ENCODE peak calls at places on chromosome 12, in nine cellular contexts. E is lower leg skin, H is upper lobe of right lung, J is HCT116, Z is fibroblast of pulmonary artery, Y is heart left ventricle, G is prostate gland, K is IMR-90, T is Karpas-422. U is an unnamed sample.

GRCh38 chr12:28222959-28223662 is 32.9 kb downstream of the CCDC91 start:
- DNase-seq in E (no peak), H (no peak), J (no peak), Z (no peak), Y (no peak), G (no peak), K (no peak), T (peak; percentile 55), U (peak; percentile 20)

GRCh38 chr12:24724765-24725307 is 224.1 kb downstream of the BCAT1 start:
- DNase-seq in E (no peak), H (no peak), J (no peak), Z (no peak), Y (no peak), G (no peak), K (no peak), T (no peak), U (no peak)

GRCh38 chr12:91627225-91627624 is 444.6 kb upstream of the DCN start:
- DNase-seq in E (no peak), H (no peak), J (no peak), Z (no peak), Y (no peak), G (no peak), K (no peak), T (no peak), U (no peak)

GRCh38 chr12:92175961-92176360 is 30.3 kb upstream of the BTG1 start:
- DNase-seq in E (no peak), H (no peak), J (no peak), Z (no peak), Y (no peak), G (no peak), K (no peak), T (no peak), U (no peak)

GRCh38 chr12:132056959-132057358 is 87.2 kb downstream of the DDX51 start:
- DNase-seq in E (no peak), H (no peak), J (no peak), Z (no peak), Y (no peak), G (no peak), K (no peak), T (no peak), U (no peak)

GRCh38 chr12:47837190-47838171 is 17.8 kb upstream of the HDAC7 start:
- DNase-seq in E (no peak), H (peak; percentile 78), J (peak; percentile 66), Z (peak; percentile 81), Y (peak; percentile 81), G (peak; percentile 66), K (peak; percentile 68), T (peak; percentile 86), U (peak; percentile 63)

GRCh38 chr12:3083949-3084348 is 6.8 kb downstream of the TSPAN9 start:
- DNase-seq in E (no peak), H (no peak), J (no peak), Z (peak; percentile 62), Y (peak; percentile 60), G (no peak), K (no peak), T (no peak), U (no peak)

GRCh38 chr12:58529114-58529665 is 391.1 kb downstream of the LRIG3 start:
- DNase-seq in E (no peak), H (no peak), J (no peak), Z (peak; percentile 46), Y (no peak), G (no peak), K (peak; percentile 86), T (no peak), U (no peak)

GRCh38 chr12:100348657-100349454 is 8.0 kb upstream of the SLC17A8 start:
- DNase-seq in E (no peak), H (no peak), J (peak; percentile 33), Z (peak; percentile 48), Y (no peak), G (no peak), K (peak; percentile 38), T (peak; percentile 67), U (no peak)

GRCh38 chr12:119938049-119938667 is 50.9 kb upstream of the BICDL1 start:
- DNase-seq in E (peak; percentile 32), H (no peak), J (peak; percentile 31), Z (peak; percentile 71), Y (no peak), G (peak; percentile 31), K (peak; percentile 49), T (peak; percentile 86), U (peak; percentile 60)

GRCh38 chr12:100858658-100859057 is 64.1 kb downstream of the ANO4 start:
- DNase-seq in E (no peak), H (no peak), J (no peak), Z (peak; percentile 29), Y (no peak), G (no peak), K (peak; percentile 16), T (no peak), U (no peak)

GRCh38 chr12:62297321-62297720 is 37.1 kb downstream of the USP15 start:
- DNase-seq in E (no peak), H (no peak), J (no peak), Z (no peak), Y (no peak), G (no peak), K (no peak), T (no peak), U (no peak)

GRCh38 chr12:45989277-45989856 is 1.0 kb downstream of the SCAF11 start:
- DNase-seq in E (no peak), H (no peak), J (peak; percentile 28), Z (peak; percentile 41), Y (no peak), G (no peak), K (peak; percentile 26), T (no peak), U (no peak)

GRCh38 chr12:13347241-13348043 is 150.9 kb downstream of the EMP1 start:
- DNase-seq in E (peak; percentile 51), H (no peak), J (peak; percentile 27), Z (peak; percentile 36), Y (no peak), G (no peak), K (peak; percentile 56), T (no peak), U (no peak)

GRCh38 chr12:131153016-131153415 is 199.3 kb downstream of the ADGRD1 start:
- DNase-seq in E (no peak), H (no peak), J (no peak), Z (no peak), Y (no peak), G (no peak), K (no peak), T (no peak), U (no peak)

GRCh38 chr12:132246997-132247717 is 82.2 kb downstream of the GALNT9 start:
- DNase-seq in E (no peak), H (no peak), J (no peak), Z (no peak), Y (peak; percentile 31), G (no peak), K (no peak), T (no peak), U (no peak)

DNA sequence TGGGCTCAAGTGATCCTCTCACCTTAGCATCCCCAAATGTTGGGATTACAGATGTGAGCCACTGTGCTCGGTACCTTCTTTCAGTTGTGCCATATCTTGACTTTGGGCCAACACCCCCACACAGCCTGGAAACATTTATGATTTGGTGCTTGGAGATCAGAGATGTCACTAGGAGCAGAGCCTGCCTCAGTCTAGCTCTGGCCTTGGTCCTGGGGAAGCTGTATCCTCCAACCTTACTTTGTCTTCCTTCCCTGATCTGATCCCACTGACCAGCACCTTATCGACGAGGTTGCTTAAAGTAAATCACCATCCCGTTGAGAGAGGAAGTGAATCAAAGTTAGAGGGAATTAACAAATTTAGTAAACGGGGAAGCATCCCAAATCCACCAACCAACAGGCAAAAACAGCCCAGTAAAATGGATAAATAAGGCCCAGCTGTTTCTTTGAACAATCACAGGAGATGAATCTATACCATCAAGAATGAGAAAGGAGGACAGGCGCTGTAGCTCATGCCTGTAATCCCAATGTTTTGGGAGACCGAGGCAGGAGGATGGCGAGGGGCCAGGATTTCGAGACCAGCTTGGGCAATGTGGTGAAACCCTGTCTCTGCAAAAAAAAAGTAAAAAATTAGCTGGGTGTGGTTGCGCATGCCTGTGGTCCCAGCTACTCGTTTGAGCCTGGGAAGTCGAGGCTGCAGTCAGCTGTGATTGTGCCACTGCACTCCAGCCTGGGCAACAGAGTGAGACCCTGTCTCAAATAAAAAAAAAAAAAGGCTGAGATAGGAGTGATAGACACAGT is 3.4 kb downstream of the PLBD2 start:
- DNase-seq in E (no peak), H (no peak), J (no peak), Z (no peak), Y (no peak), G (no peak), K (no peak), T (no peak), U (no peak)
- H3K4me3 ChIP-seq in E (no peak overlapping the region), H (no peak overlapping the region), J (no peak overlapping the region), Z (no peak overlapping the region), Y (no peak overlapping the region), G (no peak overlapping the region), K (no peak overlapping the region), T (no peak overlapping the region), U (no peak overlapping the region)

DNA sequence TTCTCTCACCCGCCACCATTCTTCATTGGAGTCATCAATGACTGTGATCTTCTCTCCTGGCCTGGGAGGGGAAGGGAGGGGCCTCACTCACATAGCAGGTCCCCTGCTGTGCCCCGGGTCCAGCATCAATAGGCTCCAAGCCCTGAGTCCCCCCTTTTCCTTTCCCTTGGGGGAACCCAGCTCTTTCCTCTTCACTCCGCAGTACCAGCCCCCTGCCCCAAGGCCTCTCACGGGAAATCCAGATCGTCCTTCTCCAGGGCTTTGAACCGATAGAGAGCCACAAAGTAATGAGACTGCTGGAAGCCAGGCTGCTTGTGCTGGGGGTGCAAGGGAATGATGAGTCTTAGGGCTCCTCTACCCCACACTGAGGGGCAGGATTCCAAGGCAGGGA is 6.7 kb downstream of the STAC3 start:
- DNase-seq in E (no peak), H (no peak), J (no peak), Z (no peak), Y (no peak), G (no peak), K (no peak), T (no peak), U (no peak)
- H3K4me3 ChIP-seq in E (no peak overlapping the region), H (no peak overlapping the region), J (no peak overlapping the region), Z (no peak overlapping the region), Y (no peak overlapping the region), G (no peak overlapping the region), K (no peak overlapping the region), T (peak overlapping the region; percentile 69), U (no peak overlapping the region)

DNA sequence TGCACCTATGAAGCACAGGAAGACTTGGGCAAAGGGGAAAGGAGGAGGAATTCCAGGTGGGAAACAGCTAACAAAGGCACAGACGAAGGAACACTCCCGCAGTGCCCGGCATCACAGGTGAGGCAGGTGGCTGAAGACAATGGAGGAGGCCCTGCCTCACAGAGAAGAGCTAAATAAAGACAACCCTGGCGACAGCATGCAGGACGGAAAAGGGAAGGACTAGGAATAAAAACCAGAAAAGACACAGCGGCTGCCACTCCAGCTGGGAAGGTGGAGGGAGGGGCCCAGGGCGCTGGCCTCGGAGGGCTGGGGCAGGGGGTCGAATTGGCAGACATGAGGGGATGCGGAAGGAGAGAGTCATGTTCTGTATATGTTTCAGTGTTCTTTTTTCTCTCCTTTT is 43.0 kb upstream of the ANO2 start:
- DNase-seq in E (no peak), H (no peak), J (no peak), Z (no peak), Y (no peak), G (no peak), K (no peak), T (no peak), U (no peak)
- H3K4me3 ChIP-seq in E (no peak overlapping the region), H (no peak overlapping the region), J (no peak overlapping the region), Z (no peak overlapping the region), Y (no peak overlapping the region), G (no peak overlapping the region), K (no peak overlapping the region), T (no peak overlapping the region), U (no peak overlapping the region)

DNA sequence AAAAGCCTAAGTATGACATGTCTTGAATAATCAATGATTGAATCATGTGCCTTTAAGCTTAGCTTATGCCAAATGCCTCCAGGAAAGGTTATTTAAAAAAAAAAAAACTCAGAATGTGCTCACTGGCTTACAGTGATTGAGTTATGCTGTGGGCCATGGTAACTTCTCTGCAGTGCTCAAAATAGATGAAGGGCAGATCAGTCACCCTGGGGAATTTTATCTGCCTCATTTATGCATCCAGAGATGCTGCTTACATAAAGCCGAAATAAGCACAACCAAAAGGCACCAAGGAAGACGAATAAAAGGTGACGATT is 118.7 kb upstream of the MDM1 start:
- DNase-seq in E (no peak), H (no peak), J (no peak), Z (no peak), Y (no peak), G (no peak), K (no peak), T (no peak), U (no peak)
- H3K4me3 ChIP-seq in E (no peak overlapping the region), H (no peak overlapping the region), J (no peak overlapping the region), Z (no peak overlapping the region), Y (no peak overlapping the region), G (no peak overlapping the region), K (no peak overlapping the region), T (no peak overlapping the region), U (peak overlapping the region; percentile 17)

U was measured in CD8-positive, alpha-beta memory T cell.